ENCODE peak calls at places on chromosome 17, in five cellular contexts. N is GM23248, A is colonic mucosa, F is heart right ventricle, M is AG10803. O is an unnamed sample.

GRCh38 chr17:38584350-38584925 is 21.3 kb downstream of the SRCIN1 start:
- DNase-seq in N (peak), A (peak), F (no peak), M (peak), O (peak)

GRCh38 chr17:62687997-62688396 is 60.5 kb downstream of the MRC2 start:
- DNase-seq in N (no peak), A (no peak), F (no peak), M (no peak), O (no peak)

GRCh38 chr17:80455328-80455710 is 21.1 kb downstream of the NPTX1 start:
- DNase-seq in N (peak), A (no peak), F (no peak), M (no peak), O (no peak)

GRCh38 chr17:40550608-40551007 is 14.7 kb downstream of the CCR7 start:
- DNase-seq in N (peak), A (peak), F (peak), M (peak), O (peak)

GRCh38 chr17:19579192-19579668 is 45.6 kb downstream of the SLC47A1 start:
- DNase-seq in N (no peak), A (no peak), F (no peak), M (no peak), O (no peak)

GRCh38 chr17:57723427-57724037 is 21.6 kb downstream of the CCDC182 start:
- DNase-seq in N (no peak), A (no peak), F (no peak), M (no peak), O (no peak)

GRCh38 chr17:45225964-45226530 is 4.4 kb downstream of the FMNL1 start:
- DNase-seq in N (no peak), A (peak), F (peak), M (no peak), O (no peak)

GRCh38 chr17:58382108-58382884 is 30.3 kb upstream of the SUPT4H1 start:
- DNase-seq in N (no peak), A (no peak), F (no peak), M (no peak), O (no peak)

GRCh38 chr17:82963104-82963950 is 116.1 kb upstream of the METRNL start:
- DNase-seq in N (peak), A (peak), F (peak), M (peak), O (peak)

GRCh38 chr17:50459081-50459676 is 9.5 kb downstream of the CHAD start:
- DNase-seq in N (peak), A (peak), F (no peak), M (peak), O (peak)

GRCh38 chr17:39769974-39770587 is 32.3 kb downstream of the GRB7 start:
- DNase-seq in N (peak), A (no peak), F (no peak), M (no peak), O (peak)

GRCh38 chr17:42283241-42284019 is 4.9 kb upstream of the STAT5A start:
- DNase-seq in N (no peak), A (no peak), F (no peak), M (no peak), O (no peak)

GRCh38 chr17:58268326-58268725 is 12.4 kb downstream of the MPO start:
- DNase-seq in N (no peak), A (no peak), F (no peak), M (no peak), O (no peak)

GRCh38 chr17:11330871-11331270 is 89.9 kb downstream of the SHISA6 start:
- DNase-seq in N (peak), A (no peak), F (peak), M (peak), O (peak)

GRCh38 chr17:45896803-45897693 is 2.7 kb downstream of the MAPT start:
- DNase-seq in N (no peak), A (no peak), F (no peak), M (no peak), O (no peak)

GRCh38 chr17:49497147-49498036 is 2.3 kb downstream of the NGFR start:
- DNase-seq in N (peak), A (no peak), F (peak), M (no peak), O (peak)

GRCh38 chr17:64063088-64063487 is 42.7 kb upstream of the ICAM2 start:
- DNase-seq in N (no peak), A (no peak), F (no peak), M (no peak), O (no peak)

GRCh38 chr17:63826468-63827001 is 696 bp upstream of the PSMC5 start:
- DNase-seq in N (peak), A (no peak), F (no peak), M (peak), O (peak)

GRCh38 chr17:43171761-43172487 is 910 bp downstream of the NBR1 start:
- DNase-seq in N (peak), A (peak), F (peak), M (peak), O (peak)

GRCh38 chr17:41740506-41740905 is 6.1 kb upstream of the HAP1 start:
- DNase-seq in N (no peak), A (no peak), F (no peak), M (no peak), O (no peak)

GRCh38 chr17:4941027-4941610 is 1.1 kb downstream of the RNF167 start:
- DNase-seq in N (no peak), A (no peak), F (no peak), M (no peak), O (no peak)

DNA sequence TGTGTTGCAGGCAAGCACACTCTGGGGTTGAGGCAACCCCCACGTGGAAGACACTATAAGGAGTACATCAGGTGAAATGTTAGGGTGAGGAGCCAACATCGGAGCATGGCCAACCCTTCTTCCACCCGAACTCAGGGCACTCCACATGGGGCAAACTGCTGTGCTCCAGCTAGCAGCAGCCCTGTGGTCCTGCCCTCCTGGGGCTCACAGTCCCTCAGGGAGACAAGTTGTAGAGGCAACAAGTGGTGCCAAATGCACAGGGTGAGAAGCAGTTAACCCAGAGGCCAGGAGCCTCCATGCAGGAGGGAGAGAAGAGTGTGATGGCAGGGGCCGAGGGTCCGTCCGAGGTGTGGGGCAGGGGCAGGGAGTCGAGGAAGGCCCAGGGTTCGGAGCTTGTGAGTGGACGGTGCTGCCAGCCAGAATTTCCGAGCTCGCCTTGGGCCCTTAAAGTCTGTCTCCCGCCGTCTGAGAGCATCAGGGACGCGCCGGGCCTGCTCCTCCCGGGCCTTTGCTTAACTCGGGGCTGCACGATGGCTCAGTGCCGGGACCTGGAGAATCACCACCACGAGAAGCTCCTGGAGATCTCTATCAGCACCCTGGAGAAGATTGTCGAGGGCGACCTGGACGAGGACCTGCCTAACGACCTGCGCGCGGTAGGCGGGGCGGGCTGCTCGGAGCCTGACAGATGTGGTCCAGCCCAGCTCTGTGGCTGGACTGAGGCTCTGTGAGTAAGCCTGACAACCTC is 32.3 kb downstream of the ATPAF2 start:
- DNase-seq in N (no peak), A (no peak), F (no peak), M (no peak), O (no peak)
- H3K4me3 ChIP-seq in N (no peak), A (no peak), F (no peak), M (no peak), O (no peak)

GRCh38 chr17:37562016-37562745 is 47.0 kb downstream of the SYNRG start:
- DNase-seq in N (no peak), A (no peak), F (no peak), M (no peak), O (no peak)

GRCh38 chr17:37555386-37555785 is 53.8 kb downstream of the SYNRG start:
- DNase-seq in N (no peak), A (no peak), F (no peak), M (no peak), O (no peak)

GRCh38 chr17:37553357-37553966 is 55.8 kb downstream of the SYNRG start:
- DNase-seq in N (no peak), A (no peak), F (no peak), M (no peak), O (no peak)

GRCh38 chr17:37557482-37557881 is 51.7 kb downstream of the SYNRG start:
- DNase-seq in N (no peak), A (no peak), F (no peak), M (no peak), O (no peak)

DNA sequence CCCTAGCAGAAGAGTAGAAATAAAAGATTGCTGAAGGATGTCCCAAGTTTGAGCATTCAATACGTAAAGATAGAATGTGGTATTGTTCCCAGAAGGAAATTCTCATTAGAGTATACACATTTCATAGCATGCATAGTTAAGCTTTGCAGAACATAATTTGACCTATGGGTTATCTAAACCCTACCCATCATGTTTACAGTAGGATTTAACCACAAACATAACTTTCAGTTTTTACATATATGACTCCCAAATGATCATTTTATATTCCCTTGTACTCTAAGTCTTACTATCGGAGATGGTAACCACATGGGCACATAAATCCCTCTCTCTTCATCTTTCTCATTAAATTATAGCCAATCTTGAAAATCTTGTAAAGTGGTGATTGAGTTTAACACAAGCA is 50.9 kb downstream of the SYNRG start:
- DNase-seq in N (no peak), A (no peak), F (no peak), M (no peak), O (no peak)
- H3K4me3 ChIP-seq in N (no peak), A (no peak), F (no peak), M (no peak), O (no peak)

GRCh38 chr17:12789976-12790805 is 893 bp downstream of the ARHGAP44 start:
- DNase-seq in N (no peak), A (peak), F (no peak), M (no peak), O (no peak)
- H3K4me3 ChIP-seq in N (peak), A (peak), F (peak), M (peak), O (peak)

GRCh38 chr17:32654351-32654750 is 167.6 kb downstream of the CDK5R1 start:
- DNase-seq in N (no peak), A (no peak), F (no peak), M (no peak), O (no peak)
- H3K4me3 ChIP-seq in N (no peak), A (no peak), F (no peak), M (no peak), O (no peak)

GRCh38 chr17:7885357-7886226 is 3.0 kb upstream of the CHD3 start:
- DNase-seq in N (peak), A (peak), F (peak), M (no peak), O (no peak)

GRCh38 chr17:7882629-7883028 is 6.0 kb upstream of the CHD3 start:
- DNase-seq in N (no peak), A (no peak), F (no peak), M (no peak), O (peak)

GRCh38 chr17:7882068-7882467 is 6.5 kb upstream of the CHD3 start:
- DNase-seq in N (no peak), A (no peak), F (no peak), M (no peak), O (peak)

GRCh38 chr17:7884581-7885356 is 3.8 kb upstream of the CHD3 start:
- DNase-seq in N (peak), A (no peak), F (no peak), M (no peak), O (no peak)

DNA sequence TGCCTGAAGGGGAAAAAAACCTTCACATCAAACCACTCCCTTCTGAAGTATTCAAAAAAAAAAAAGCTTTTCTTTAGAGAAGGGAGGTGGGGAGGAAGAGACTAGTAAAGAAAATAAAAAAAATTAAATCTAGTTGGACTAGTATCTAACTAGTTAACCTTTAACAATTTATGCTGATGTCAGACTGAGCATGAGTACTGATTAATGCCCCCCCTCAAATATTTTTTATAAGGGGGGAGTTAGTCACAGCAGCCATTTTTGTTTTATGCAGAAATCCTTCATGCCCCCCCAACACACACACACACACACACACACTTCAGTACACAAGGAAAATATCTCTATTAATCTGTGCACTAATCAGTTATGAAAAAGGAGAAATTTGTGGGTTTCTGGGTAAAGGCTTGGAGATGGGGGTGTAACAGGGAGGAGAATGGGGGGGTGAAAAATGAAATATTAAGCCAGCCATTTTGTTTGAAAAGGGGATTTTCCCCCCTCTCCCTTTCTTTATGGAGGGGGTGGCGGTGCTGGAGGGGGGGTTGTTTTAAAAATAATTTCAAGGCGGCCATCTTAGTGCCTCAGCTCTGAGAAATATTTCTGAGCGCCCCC is 4.7 kb upstream of the CHD3 start:
- DNase-seq in N (peak), A (no peak), F (no peak), M (peak), O (peak)
- H3K4me3 ChIP-seq in N (peak), A (peak), F (peak), M (peak), O (peak)

DNA sequence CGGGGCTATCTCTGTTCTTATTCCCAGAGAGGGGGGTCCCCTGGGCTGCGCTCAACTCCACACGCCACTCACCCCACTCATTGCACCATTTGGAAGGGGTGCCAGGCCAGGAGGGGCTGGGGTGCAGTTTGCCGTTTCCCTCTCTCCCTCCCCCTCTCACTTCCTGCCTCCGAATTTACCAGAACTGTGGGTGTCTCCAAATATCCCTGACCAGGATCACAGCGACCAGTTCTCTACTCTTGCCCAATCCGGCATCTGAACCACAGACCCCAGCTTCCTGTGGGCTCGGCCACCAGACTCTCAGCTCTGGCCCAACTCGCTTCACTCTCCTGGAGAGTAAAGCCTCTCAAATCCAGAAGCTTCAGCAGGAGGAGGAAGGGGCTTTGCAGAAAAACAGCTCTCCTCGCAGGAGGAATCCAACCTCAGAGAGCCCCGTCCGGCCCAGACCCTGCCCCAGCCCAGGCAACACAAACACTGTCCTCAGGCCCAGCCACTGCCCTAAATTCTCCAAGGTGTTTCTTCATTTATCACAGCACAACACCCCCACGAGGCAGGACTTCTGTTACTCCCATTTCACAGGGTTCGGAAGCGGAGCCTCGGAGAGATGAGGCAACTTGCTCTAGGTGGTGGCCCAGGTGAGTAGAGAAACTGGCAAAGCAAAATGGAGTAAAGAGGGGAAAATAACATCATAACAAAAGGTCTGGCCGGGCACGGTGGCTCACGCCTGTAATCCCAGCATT is 423 bp upstream of the ASGR2 start:
- DNase-seq in N (no peak), A (no peak), F (no peak), M (no peak), O (no peak)
- H3K4me3 ChIP-seq in N (no peak), A (no peak), F (no peak), M (no peak), O (no peak)

O was measured in foreskin fibroblast.